ENCODE peak calls at places on chromosome 2, in five cellular contexts. Y, B, C, W and L are unnamed samples.

GRCh38 chr2:64396001-64396400 is 58.0 kb upstream of the LGALSL start:
- DNase-seq in Y (no peak), B (no peak), C (no peak), W (no peak), L (no peak)

GRCh38 chr2:69652206-69652605 is 8.7 kb upstream of the AAK1 start:
- DNase-seq in Y (no peak), B (peak; percentile 85), C (no peak), W (peak; percentile 55), L (no peak)

GRCh38 chr2:237670641-237671040 is 43.3 kb downstream of the LRRFIP1 start:
- DNase-seq in Y (peak; percentile 74), B (no peak), C (no peak), W (no peak), L (peak; percentile 62)

GRCh38 chr2:9377461-9378097 is 45.7 kb downstream of the ITGB1BP1 start:
- DNase-seq in Y (peak; percentile 26), B (no peak), C (no peak), W (no peak), L (no peak)

GRCh38 chr2:110807520-110807919 is 75.1 kb downstream of the ACOXL start:
- DNase-seq in Y (no peak), B (no peak), C (no peak), W (no peak), L (no peak)

GRCh38 chr2:88828397-88829137 is 137.1 kb downstream of the RPIA start:
- DNase-seq in Y (no peak), B (no peak), C (no peak), W (no peak), L (no peak)

GRCh38 chr2:240561325-240561971 is 1.3 kb downstream of the DUSP28 start:
- DNase-seq in Y (no peak), B (peak; percentile 45), C (no peak), W (peak; percentile 53), L (no peak)

GRCh38 chr2:186704897-186705296 is 11.0 kb downstream of the FAM171B start:
- DNase-seq in Y (no peak), B (no peak), C (no peak), W (no peak), L (no peak)

GRCh38 chr2:212607080-212607479 is 68.5 kb upstream of the ERBB4 start:
- DNase-seq in Y (no peak), B (no peak), C (no peak), W (no peak), L (no peak)

GRCh38 chr2:241381872-241382271 is 25.8 kb downstream of the FARP2 start:
- DNase-seq in Y (no peak), B (no peak), C (no peak), W (no peak), L (no peak)

GRCh38 chr2:233857511-233858118 is 3.3 kb upstream of the HJURP start:
- DNase-seq in Y (no peak), B (peak; percentile 54), C (peak; percentile 27), W (peak; percentile 68), L (peak; percentile 60)

GRCh38 chr2:226122067-226122466 is 677.6 kb downstream of the IRS1 start:
- DNase-seq in Y (no peak), B (no peak), C (no peak), W (no peak), L (no peak)

GRCh38 chr2:23602113-23602512 is 217.1 kb downstream of the KLHL29 start:
- DNase-seq in Y (no peak), B (no peak), C (no peak), W (no peak), L (peak; percentile 93)

GRCh38 chr2:213104089-213104902 is 47.1 kb downstream of the IKZF2 start:
- DNase-seq in Y (no peak), B (no peak), C (no peak), W (no peak), L (no peak)

GRCh38 chr2:230706053-230706498 is 6.6 kb upstream of the CAB39 start:
- DNase-seq in Y (no peak), B (peak; percentile 90), C (no peak), W (no peak), L (no peak)

GRCh38 chr2:47060652-47061170 is 94.4 kb downstream of the STPG4 start:
- DNase-seq in Y (no peak), B (no peak), C (no peak), W (no peak), L (no peak)

GRCh38 chr2:131016826-131017596 is 76.2 kb downstream of the FAM168B start:
- DNase-seq in Y (no peak), B (no peak), C (no peak), W (no peak), L (no peak)

GRCh38 chr2:65686928-65687521 is 254.6 kb upstream of the SPRED2 start:
- DNase-seq in Y (no peak), B (no peak), C (no peak), W (no peak), L (no peak)

GRCh38 chr2:65420712-65421431 is 11.5 kb downstream of the SPRED2 start:
- DNase-seq in Y (no peak), B (peak; percentile 68), C (no peak), W (peak; percentile 45), L (no peak)

GRCh38 chr2:18244840-18245239 is 315.6 kb downstream of the RDH14 start:
- DNase-seq in Y (no peak), B (no peak), C (no peak), W (no peak), L (no peak)

GRCh38 chr2:65017335-65017734 is 28.1 kb downstream of the SLC1A4 start:
- DNase-seq in Y (no peak), B (no peak), C (no peak), W (no peak), L (no peak)

GRCh38 chr2:102708847-102709559 is 52.8 kb upstream of the TMEM182 start:
- DNase-seq in Y (no peak), B (peak; percentile 22), C (no peak), W (no peak), L (no peak)

GRCh38 chr2:38375711-38376345 is 1.2 kb downstream of the ATL2 start:
- DNase-seq in Y (peak; percentile 69), B (no peak), C (no peak), W (peak; percentile 72), L (peak; percentile 57)

GRCh38 chr2:69577467-69578200 is 65.9 kb downstream of the AAK1 start:
- DNase-seq in Y (no peak), B (no peak), C (no peak), W (no peak), L (no peak)

GRCh38 chr2:239014897-239015768 is 167.2 kb downstream of the TWIST2 start:
- DNase-seq in Y (no peak), B (no peak), C (no peak), W (no peak), L (peak; percentile 11)

GRCh38 chr2:132620115-132620514 is 49.9 kb downstream of the LYPD1 start:
- DNase-seq in Y (no peak), B (no peak), C (no peak), W (no peak), L (no peak)

GRCh38 chr2:159617080-159617479 is 732 bp upstream of the BAZ2B start:
- DNase-seq in Y (no peak), B (no peak), C (no peak), W (no peak), L (no peak)

GRCh38 chr2:128321784-128322650 is 3.3 kb upstream of the HS6ST1 start:
- DNase-seq in Y (peak; percentile 91), B (peak; percentile 84), C (peak; percentile 81), W (peak; percentile 84), L (peak; percentile 86)

GRCh38 chr2:96145028-96145939 is at the start of gene DUSP2:
- DNase-seq in Y (peak; percentile 75), B (peak; percentile 73), C (peak; percentile 89), W (peak; percentile 95), L (peak; percentile 82)

GRCh38 chr2:23350026-23350791 is 34.8 kb upstream of the KLHL29 start:
- DNase-seq in Y (no peak), B (no peak), C (no peak), W (no peak), L (no peak)

GRCh38 chr2:29617351-29617750 is 304.0 kb downstream of the ALK start:
- DNase-seq in Y (no peak), B (no peak), C (no peak), W (no peak), L (no peak)

GRCh38 chr2:39584283-39584972 is 81.3 kb upstream of the TMEM178A start:
- DNase-seq in Y (no peak), B (no peak), C (no peak), W (no peak), L (no peak)

GRCh38 chr2:50143822-50144575 is 887.9 kb downstream of the NRXN1 start:
- DNase-seq in Y (no peak), B (peak; percentile 60), C (no peak), W (no peak), L (no peak)